ENCODE peak calls at places on chromosomes 5 and 9, in four cellular contexts. I is NCI-H2081; A is stimulated activated naive CD8-positive, alpha-beta T cell treated with anti-CD3 and anti-CD28 coated beads, Interleukin-15, Interleukin-2, amounts not matched to agents 100 U/mL and 50 U/mL, for 24 hours; Y is cardiac muscle cell. H is an unnamed sample.

GRCh38 chr5:72884911-72885310 is 68.5 kb downstream of the TNPO1 start:
- DNase-seq in I (no peak), A (no peak), Y (no peak), H (no peak)

GRCh38 chr5:82766216-82766615 is 311.0 kb downstream of the TMEM167A start:
- DNase-seq in A (no peak), I (no peak), Y (no peak), H (no peak)

GRCh38 chr9:99169982-99170761 is 51.6 kb downstream of the ALG2 start:
- DNase-seq in A (no peak), Y (peak), I (peak), H (no peak)

GRCh38 chr5:1878050-1878849 is 4.5 kb downstream of the IRX4 start:
- DNase-seq in A (no peak), Y (peak), I (no peak), H (no peak)

GRCh38 chr5:150428106-150428876 is 15.6 kb upstream of the CD74 start:
- DNase-seq in Y (no peak), A (no peak), I (no peak), H (no peak)

GRCh38 chr9:5879419-5880181 is 11.1 kb upstream of the MLANA start:
- DNase-seq in I (no peak), Y (no peak), A (no peak), H (no peak)

GRCh38 chr5:131064669-131065371 is 100.2 kb downstream of the HINT1 start:
- DNase-seq in Y (no peak), A (no peak), I (no peak), H (no peak)

GRCh38 chr5:131607903-131608540 is 27.0 kb downstream of the RAPGEF6 start:
- DNase-seq in I (no peak), A (no peak), Y (no peak), H (no peak)

GRCh38 chr9:35650341-35651158 is at the start of gene SIT1:
- DNase-seq in I (no peak), Y (no peak), A (peak), H (no peak)

GRCh38 chr9:10612649-10613398 is at the start of gene PTPRD:
- DNase-seq in Y (peak), A (peak), I (peak), H (peak)

GRCh38 chr9:131402738-131403492 is 9.0 kb downstream of the PRRC2B start:
- DNase-seq in I (peak), Y (no peak), A (no peak), H (peak)